ENCODE peak calls at places on chromosomes 2 and 18, in six cellular contexts. One of them, this sample, is unnamed.

GRCh38 chr2:40658917-40659316 is 207.0 kb upstream of the SLC8A1 start:
- DNase-seq in kidney epithelial cell: peak; percentile 9
- DNase-seq in suprapubic skin: no peak
- DNase-seq in bronchial epithelial cell: peak; percentile 18
- DNase-seq in nephron progenitor cell: peak; percentile 45
- DNase-seq in left lung: no peak
- DNase-seq in this sample: no peak

GRCh38 chr18:39701839-39702238 is 2136.2 kb upstream of the CELF4 start:
- DNase-seq in bronchial epithelial cell: peak; percentile 90
- DNase-seq in suprapubic skin: no peak
- DNase-seq in nephron progenitor cell: no peak
- DNase-seq in left lung: no peak
- DNase-seq in kidney epithelial cell: peak; percentile 48
- DNase-seq in this sample: peak; percentile 51

GRCh38 chr2:96123290-96123689 is 6.9 kb upstream of the ADRA2B start:
- DNase-seq in kidney epithelial cell: no peak
- DNase-seq in nephron progenitor cell: no peak
- DNase-seq in left lung: no peak
- DNase-seq in bronchial epithelial cell: no peak
- DNase-seq in suprapubic skin: no peak
- DNase-seq in this sample: no peak

GRCh38 chr2:147904051-147904450 is 59.2 kb downstream of the ACVR2A start:
- DNase-seq in kidney epithelial cell: no peak
- DNase-seq in left lung: no peak
- DNase-seq in nephron progenitor cell: no peak
- DNase-seq in suprapubic skin: no peak
- DNase-seq in bronchial epithelial cell: peak; percentile 82
- DNase-seq in this sample: peak; percentile 65

GRCh38 chr2:133489641-133490411 is 78.4 kb downstream of the NCKAP5 start:
- DNase-seq in suprapubic skin: peak; percentile 67
- DNase-seq in left lung: no peak
- DNase-seq in bronchial epithelial cell: peak; percentile 39
- DNase-seq in kidney epithelial cell: no peak
- DNase-seq in nephron progenitor cell: no peak
- DNase-seq in this sample: no peak

GRCh38 chr2:150280255-150280654 is 207.2 kb downstream of the RND3 start:
- DNase-seq in kidney epithelial cell: no peak
- DNase-seq in suprapubic skin: no peak
- DNase-seq in left lung: no peak
- DNase-seq in bronchial epithelial cell: peak; percentile 89
- DNase-seq in nephron progenitor cell: no peak
- DNase-seq in this sample: peak; percentile 61

GRCh38 chr2:195337597-195337996 is 319.4 kb upstream of the SLC39A10 start:
- DNase-seq in left lung: no peak
- DNase-seq in bronchial epithelial cell: no peak
- DNase-seq in suprapubic skin: no peak
- DNase-seq in nephron progenitor cell: no peak
- DNase-seq in kidney epithelial cell: no peak
- DNase-seq in this sample: no peak

GRCh38 chr2:15223887-15224286 is 337.2 kb downstream of the NBAS start:
- DNase-seq in bronchial epithelial cell: peak; percentile 95
- DNase-seq in nephron progenitor cell: no peak
- DNase-seq in left lung: no peak
- DNase-seq in suprapubic skin: no peak
- DNase-seq in kidney epithelial cell: peak; percentile 51
- DNase-seq in this sample: peak; percentile 88

GRCh38 chr2:94870392-94871225 is 621 bp upstream of the TEKT4 start:
- DNase-seq in nephron progenitor cell: peak; percentile 65
- DNase-seq in bronchial epithelial cell: no peak
- DNase-seq in left lung: no peak
- DNase-seq in suprapubic skin: peak; percentile 53
- DNase-seq in kidney epithelial cell: no peak
- DNase-seq in this sample: no peak

GRCh38 chr2:33317369-33318015 is 159.0 kb upstream of the RASGRP3 start:
- DNase-seq in kidney epithelial cell: no peak
- DNase-seq in left lung: no peak
- DNase-seq in bronchial epithelial cell: no peak
- DNase-seq in nephron progenitor cell: no peak
- DNase-seq in suprapubic skin: no peak
- DNase-seq in this sample: no peak

GRCh38 chr18:41875094-41875780 is 79.8 kb upstream of the PIK3C3 start:
- DNase-seq in suprapubic skin: no peak
- DNase-seq in kidney epithelial cell: no peak
- DNase-seq in left lung: no peak
- DNase-seq in bronchial epithelial cell: peak; percentile 87
- DNase-seq in nephron progenitor cell: no peak
- DNase-seq in this sample: peak; percentile 80

GRCh38 chr2:231627384-231628156 is 34.9 kb downstream of the TEX44 start:
- DNase-seq in bronchial epithelial cell: no peak
- DNase-seq in nephron progenitor cell: no peak
- DNase-seq in left lung: no peak
- DNase-seq in kidney epithelial cell: no peak
- DNase-seq in suprapubic skin: no peak
- DNase-seq in this sample: no peak

GRCh38 chr18:75023473-75023872 is 185.5 kb downstream of the PTGR3 start:
- DNase-seq in left lung: no peak
- DNase-seq in bronchial epithelial cell: no peak
- DNase-seq in nephron progenitor cell: no peak
- DNase-seq in kidney epithelial cell: no peak
- DNase-seq in suprapubic skin: no peak
- DNase-seq in this sample: no peak

GRCh38 chr18:43276471-43276870 is 819 bp downstream of the SYT4 start:
- DNase-seq in suprapubic skin: no peak
- DNase-seq in nephron progenitor cell: no peak
- DNase-seq in kidney epithelial cell: no peak
- DNase-seq in bronchial epithelial cell: no peak
- DNase-seq in left lung: no peak
- DNase-seq in this sample: no peak

GRCh38 chr2:42216712-42217111 is 47.6 kb downstream of the EML4 start:
- DNase-seq in left lung: no peak
- DNase-seq in kidney epithelial cell: no peak
- DNase-seq in bronchial epithelial cell: peak; percentile 59
- DNase-seq in nephron progenitor cell: no peak
- DNase-seq in suprapubic skin: no peak
- DNase-seq in this sample: no peak

GRCh38 chr18:58898427-58898826 is 33.8 kb downstream of the ZNF532 start:
- DNase-seq in kidney epithelial cell: no peak
- DNase-seq in suprapubic skin: no peak
- DNase-seq in bronchial epithelial cell: no peak
- DNase-seq in left lung: no peak
- DNase-seq in nephron progenitor cell: no peak
- DNase-seq in this sample: no peak

GRCh38 chr2:98903767-98904485 is 32.1 kb downstream of the CRACDL start:
- DNase-seq in suprapubic skin: no peak
- DNase-seq in bronchial epithelial cell: no peak
- DNase-seq in left lung: peak; percentile 19
- DNase-seq in kidney epithelial cell: no peak
- DNase-seq in nephron progenitor cell: no peak
- DNase-seq in this sample: no peak

GRCh38 chr18:2917255-2918047 is 70.6 kb downstream of the EMILIN2 start:
- DNase-seq in suprapubic skin: no peak
- DNase-seq in bronchial epithelial cell: no peak
- DNase-seq in left lung: no peak
- DNase-seq in nephron progenitor cell: peak; percentile 35
- DNase-seq in kidney epithelial cell: no peak
- DNase-seq in this sample: no peak

GRCh38 chr18:63848159-63848558 is 39.3 kb upstream of the SERPINB2 start:
- DNase-seq in left lung: no peak
- DNase-seq in suprapubic skin: no peak
- DNase-seq in nephron progenitor cell: peak; percentile 8
- DNase-seq in bronchial epithelial cell: peak; percentile 78
- DNase-seq in kidney epithelial cell: no peak
- DNase-seq in this sample: peak; percentile 34
- TF ChIP-seq CTCF in left lung: peak; percentile 32
- TF ChIP-seq CTCF in suprapubic skin: peak; percentile 38
- TF ChIP-seq CTCF in nephron progenitor cell: peak; percentile 53
- TF ChIP-seq CTCF in bronchial epithelial cell: peak; percentile 63
- TF ChIP-seq CTCF in kidney epithelial cell: peak; percentile 66
- TF ChIP-seq CTCF in this sample: peak; percentile 87

GRCh38 chr18:10053861-10054260 is 140.0 kb downstream of the VAPA start:
- DNase-seq in nephron progenitor cell: no peak
- DNase-seq in kidney epithelial cell: no peak
- DNase-seq in suprapubic skin: no peak
- DNase-seq in bronchial epithelial cell: no peak
- DNase-seq in left lung: no peak
- DNase-seq in this sample: no peak
- TF ChIP-seq CTCF in nephron progenitor cell: no peak
- TF ChIP-seq CTCF in kidney epithelial cell: no peak
- TF ChIP-seq CTCF in suprapubic skin: no peak
- TF ChIP-seq CTCF in bronchial epithelial cell: no peak
- TF ChIP-seq CTCF in left lung: no peak
- TF ChIP-seq CTCF in this sample: no peak

GRCh38 chr18:26547302-26548143 is 830 bp downstream of the KCTD1 start:
- DNase-seq in left lung: peak; percentile 74
- DNase-seq in bronchial epithelial cell: peak; percentile 71
- DNase-seq in kidney epithelial cell: peak; percentile 42
- DNase-seq in nephron progenitor cell: peak; percentile 78
- DNase-seq in suprapubic skin: peak; percentile 70
- DNase-seq in this sample: peak; percentile 81
- TF ChIP-seq CTCF in left lung: peak; percentile 15
- TF ChIP-seq CTCF in bronchial epithelial cell: peak; percentile 83
- TF ChIP-seq CTCF in kidney epithelial cell: peak; percentile 72
- TF ChIP-seq CTCF in nephron progenitor cell: peak; percentile 39
- TF ChIP-seq CTCF in suprapubic skin: peak; percentile 34
- TF ChIP-seq CTCF in this sample: peak; percentile 75

GRCh38 chr2:74142340-74142739 is 5.4 kb downstream of the BOLA3 start:
- DNase-seq in kidney epithelial cell: no peak
- DNase-seq in left lung: no peak
- DNase-seq in nephron progenitor cell: no peak
- DNase-seq in suprapubic skin: no peak
- DNase-seq in bronchial epithelial cell: no peak
- DNase-seq in this sample: no peak
- TF ChIP-seq CTCF in kidney epithelial cell: no peak
- TF ChIP-seq CTCF in left lung: no peak
- TF ChIP-seq CTCF in nephron progenitor cell: peak; percentile 26
- TF ChIP-seq CTCF in suprapubic skin: no peak
- TF ChIP-seq CTCF in bronchial epithelial cell: peak; percentile 17
- TF ChIP-seq CTCF in this sample: peak; percentile 41

DNA sequence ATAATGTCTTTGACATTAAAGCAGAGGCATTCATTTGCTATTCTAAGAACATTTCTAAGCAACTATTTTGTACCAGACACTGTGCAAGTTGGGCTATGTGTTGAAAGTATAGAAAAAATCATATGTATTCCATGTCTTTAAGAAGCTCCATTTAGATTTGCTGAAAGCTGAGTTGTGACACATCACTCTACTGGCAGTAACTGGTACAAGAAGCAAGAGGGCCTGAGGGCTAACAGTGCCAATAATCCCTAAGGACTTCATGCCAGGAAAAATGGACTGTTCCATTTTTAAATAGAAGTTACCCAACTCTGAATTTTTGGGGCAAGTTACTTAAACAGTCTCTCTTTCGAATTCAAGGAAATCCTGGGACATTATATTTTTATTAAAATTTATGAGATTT is 178.7 kb downstream of the SRBD1 start:
- DNase-seq in nephron progenitor cell: no peak
- DNase-seq in left lung: no peak
- DNase-seq in bronchial epithelial cell: peak; percentile 31
- DNase-seq in suprapubic skin: no peak
- DNase-seq in kidney epithelial cell: no peak
- DNase-seq in this sample: peak; percentile 32
- TF ChIP-seq CTCF in nephron progenitor cell: no peak
- TF ChIP-seq CTCF in left lung: no peak
- TF ChIP-seq CTCF in bronchial epithelial cell: no peak
- TF ChIP-seq CTCF in suprapubic skin: no peak
- TF ChIP-seq CTCF in kidney epithelial cell: no peak
- TF ChIP-seq CTCF in this sample: no peak

GRCh38 chr2:238570926-238571325 is 144.2 kb downstream of the ASB1 start:
- DNase-seq in nephron progenitor cell: no peak
- DNase-seq in suprapubic skin: no peak
- DNase-seq in bronchial epithelial cell: no peak
- DNase-seq in kidney epithelial cell: no peak
- DNase-seq in left lung: no peak
- DNase-seq in this sample: no peak

GRCh38 chr2:238574490-238575271 is 148.0 kb downstream of the ASB1 start:
- DNase-seq in kidney epithelial cell: no peak
- DNase-seq in left lung: no peak
- DNase-seq in suprapubic skin: no peak
- DNase-seq in bronchial epithelial cell: no peak
- DNase-seq in nephron progenitor cell: no peak
- DNase-seq in this sample: no peak

GRCh38 chr2:238573916-238574315 is 147.2 kb downstream of the ASB1 start:
- DNase-seq in kidney epithelial cell: no peak
- DNase-seq in nephron progenitor cell: no peak
- DNase-seq in suprapubic skin: no peak
- DNase-seq in left lung: peak; percentile 53
- DNase-seq in bronchial epithelial cell: peak; percentile 39
- DNase-seq in this sample: peak; percentile 46

GRCh38 chr2:238571626-238572372 is 145.1 kb downstream of the ASB1 start:
- DNase-seq in kidney epithelial cell: no peak
- DNase-seq in left lung: no peak
- DNase-seq in suprapubic skin: no peak
- DNase-seq in bronchial epithelial cell: no peak
- DNase-seq in nephron progenitor cell: no peak
- DNase-seq in this sample: no peak

DNA sequence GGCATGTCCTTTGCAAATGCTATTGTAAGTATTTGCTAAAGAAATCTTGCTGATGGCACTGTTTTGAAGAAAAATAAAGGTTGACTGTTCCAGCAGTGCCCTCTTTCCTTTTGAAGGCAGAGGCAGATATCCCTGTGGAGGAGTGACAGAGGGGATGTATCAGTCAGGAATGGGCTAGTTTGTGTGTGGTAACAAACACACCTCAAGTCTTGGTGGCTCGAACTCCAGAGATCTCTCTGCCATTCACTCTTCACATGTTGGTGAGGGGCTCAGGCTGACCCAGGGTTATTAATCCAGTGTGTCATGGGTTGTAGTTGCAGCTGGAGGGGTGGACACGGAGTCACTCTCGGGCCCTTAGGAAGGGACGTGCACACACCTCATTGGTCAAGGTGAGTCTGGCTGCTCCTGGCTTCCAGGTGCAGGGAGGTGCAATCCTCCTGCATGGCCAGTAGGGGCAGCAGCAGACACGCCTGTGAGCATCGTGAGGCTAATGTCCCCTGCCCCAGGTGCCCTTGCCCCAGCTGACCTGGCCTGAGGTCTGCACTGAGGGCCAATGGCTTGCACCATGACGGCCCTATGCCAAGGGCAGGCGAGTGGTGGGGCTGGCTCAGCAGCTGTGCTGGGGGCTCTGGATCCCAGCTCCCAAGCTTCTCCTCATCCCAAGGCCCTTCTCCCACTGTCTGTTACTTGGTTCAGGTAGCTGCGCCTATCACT is 146.5 kb downstream of the ASB1 start:
- DNase-seq in left lung: no peak
- DNase-seq in bronchial epithelial cell: no peak
- DNase-seq in suprapubic skin: no peak
- DNase-seq in kidney epithelial cell: no peak
- DNase-seq in nephron progenitor cell: peak; percentile 35
- DNase-seq in this sample: no peak
- TF ChIP-seq CTCF in left lung: peak; percentile 42
- TF ChIP-seq CTCF in bronchial epithelial cell: peak; percentile 59
- TF ChIP-seq CTCF in suprapubic skin: peak; percentile 58
- TF ChIP-seq CTCF in kidney epithelial cell: peak; percentile 51
- TF ChIP-seq CTCF in nephron progenitor cell: peak; percentile 58
- TF ChIP-seq CTCF in this sample: peak; percentile 57

GRCh38 chr18:7755753-7756475 is 188.8 kb downstream of the PTPRM start:
- DNase-seq in bronchial epithelial cell: peak; percentile 27
- DNase-seq in nephron progenitor cell: no peak
- DNase-seq in kidney epithelial cell: no peak
- DNase-seq in suprapubic skin: no peak
- DNase-seq in left lung: no peak
- DNase-seq in this sample: no peak
- TF ChIP-seq CTCF in bronchial epithelial cell: peak; percentile 23
- TF ChIP-seq CTCF in nephron progenitor cell: no peak
- TF ChIP-seq CTCF in kidney epithelial cell: peak; percentile 15
- TF ChIP-seq CTCF in suprapubic skin: no peak
- TF ChIP-seq CTCF in left lung: peak; percentile 6
- TF ChIP-seq CTCF in this sample: peak; percentile 28

GRCh38 chr2:168890006-168890782 is at the start of gene SPC25:
- DNase-seq in kidney epithelial cell: peak; percentile 70
- DNase-seq in bronchial epithelial cell: peak; percentile 85
- DNase-seq in suprapubic skin: peak; percentile 87
- DNase-seq in left lung: peak; percentile 89
- DNase-seq in nephron progenitor cell: peak; percentile 92
- DNase-seq in this sample: peak; percentile 61
- TF ChIP-seq CTCF in kidney epithelial cell: no peak
- TF ChIP-seq CTCF in bronchial epithelial cell: no peak
- TF ChIP-seq CTCF in suprapubic skin: no peak
- TF ChIP-seq CTCF in left lung: no peak
- TF ChIP-seq CTCF in nephron progenitor cell: no peak
- TF ChIP-seq CTCF in this sample: no peak

This sample was measured in foreskin keratinocyte.